ENCODE peak calls at places on chromosomes 5 and 9, in seven cellular contexts. A, T, E, G, B, J and F are unnamed samples.

GRCh38 chr9:104091708-104092107 is 2.4 kb upstream of the SMC2 start:
- DNase-seq in A (no peak), T (no peak), E (peak; percentile 21), G (peak; percentile 35), B (peak; percentile 16), J (no peak), F (no peak)

GRCh38 chr9:128610889-128611288 is 45.8 kb downstream of the DYNC2I2 start:
- DNase-seq in A (no peak), T (no peak), E (no peak), G (no peak), B (no peak), J (no peak), F (no peak)

GRCh38 chr9:133104718-133105460 is 16.2 kb downstream of the RALGDS start:
- DNase-seq in A (peak; percentile 13), T (no peak), E (no peak), G (no peak), B (no peak), J (no peak), F (no peak)

GRCh38 chr5:151079838-151080619 is 805 bp downstream of the TNIP1 start:
- DNase-seq in A (no peak), T (peak; percentile 54), E (no peak), G (peak; percentile 67), B (peak; percentile 73), J (no peak), F (peak; percentile 85)

GRCh38 chr5:40669606-40670005 is 10.1 kb upstream of the PTGER4 start:
- DNase-seq in A (no peak), T (no peak), E (no peak), G (no peak), B (no peak), J (no peak), F (no peak)

GRCh38 chr5:156647034-156647451 is 203.1 kb upstream of the PPP1R2B start:
- DNase-seq in A (no peak), T (no peak), E (no peak), G (no peak), B (peak; percentile 55), J (no peak), F (no peak)

GRCh38 chr9:2134391-2134790 is 119.2 kb downstream of the SMARCA2 start:
- DNase-seq in A (no peak), T (no peak), E (no peak), G (peak; percentile 38), B (peak; percentile 43), J (no peak), F (no peak)

GRCh38 chr5:115313632-115314031 is 17.2 kb upstream of the CCDC112 start:
- DNase-seq in A (no peak), T (no peak), E (no peak), G (no peak), B (no peak), J (no peak), F (no peak)

GRCh38 chr5:155150012-155150411 is 136.5 kb downstream of the KIF4B start:
- DNase-seq in A (no peak), T (no peak), E (no peak), G (no peak), B (no peak), J (no peak), F (no peak)

GRCh38 chr5:92991681-92992472 is 589.1 kb downstream of the NR2F1-AS1 start:
- DNase-seq in A (no peak), T (no peak), E (no peak), G (peak; percentile 25), B (peak; percentile 36), J (no peak), F (no peak)

GRCh38 chr5:154214236-154215106 is 23.9 kb downstream of the GALNT10 start:
- DNase-seq in A (no peak), T (peak; percentile 43), E (no peak), G (peak; percentile 58), B (peak; percentile 86), J (no peak), F (peak; percentile 92)

GRCh38 chr5:157971466-157972324 is 112.8 kb upstream of the CLINT1 start:
- DNase-seq in A (no peak), T (no peak), E (no peak), G (peak; percentile 45), B (no peak), J (no peak), F (no peak)

GRCh38 chr5:181170237-181170830 is 22.9 kb downstream of the OR2V2 start:
- DNase-seq in A (no peak), T (no peak), E (no peak), G (no peak), B (no peak), J (no peak), F (no peak)

GRCh38 chr5:126477281-126477680 is 54.1 kb downstream of the GRAMD2B start:
- DNase-seq in A (no peak), T (no peak), E (no peak), G (peak; percentile 43), B (peak; percentile 68), J (no peak), F (no peak)

GRCh38 chr5:74408150-74409043 is 232.1 kb downstream of the ENC1 start:
- DNase-seq in A (no peak), T (peak; percentile 16), E (no peak), G (peak; percentile 41), B (no peak), J (no peak), F (peak; percentile 66)

GRCh38 chr5:159337291-159337974 is 7.1 kb upstream of the IL12B start:
- DNase-seq in A (no peak), T (no peak), E (no peak), G (peak; percentile 59), B (peak; percentile 89), J (no peak), F (peak; percentile 73)

GRCh38 chr5:115184780-115185179 is 15.1 kb upstream of the TRIM36 start:
- DNase-seq in A (no peak), T (no peak), E (no peak), G (no peak), B (peak; percentile 73), J (no peak), F (no peak)

DNA sequence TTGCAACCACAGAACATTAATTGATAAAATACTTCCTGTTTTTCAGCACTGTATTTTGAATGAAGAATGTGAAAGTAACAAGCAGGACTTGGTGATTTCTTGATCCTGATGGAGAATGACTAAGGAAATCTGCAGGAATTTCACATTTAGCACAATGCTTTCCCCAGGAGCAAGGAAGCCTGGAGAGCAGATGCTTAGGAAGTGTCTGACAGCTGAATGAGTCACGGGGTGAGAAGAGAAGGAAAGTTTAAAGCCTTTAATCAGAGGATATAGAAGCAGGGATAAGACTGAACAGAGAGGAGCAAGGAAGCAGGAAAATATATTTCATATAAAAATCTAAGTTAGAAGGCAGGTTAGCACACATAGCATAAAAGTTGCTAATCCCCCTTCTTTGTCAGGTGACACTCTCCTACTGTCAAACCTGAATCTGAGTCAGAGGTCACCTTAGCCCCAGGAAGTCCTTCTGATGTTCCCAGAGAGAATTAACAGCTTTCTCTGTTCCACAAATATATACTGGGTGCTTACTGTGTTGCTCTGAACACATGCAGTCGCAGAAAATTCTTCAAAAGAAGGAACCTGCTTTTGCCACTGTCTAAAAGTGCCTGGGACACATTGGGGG is 59.7 kb downstream of the GNA14 start:
- DNase-seq in A (no peak), T (peak; percentile 42), E (peak; percentile 5), G (peak; percentile 92), B (peak; percentile 90), J (no peak), F (peak; percentile 90)
- H3K27ac ChIP-seq in A (no peak overlapping the region), T (peak overlapping the region; percentile 57), E (no peak overlapping the region), G (no peak overlapping the region), B (peak overlapping the region; percentile 53), J (no peak overlapping the region), F (no peak overlapping the region)

DNA sequence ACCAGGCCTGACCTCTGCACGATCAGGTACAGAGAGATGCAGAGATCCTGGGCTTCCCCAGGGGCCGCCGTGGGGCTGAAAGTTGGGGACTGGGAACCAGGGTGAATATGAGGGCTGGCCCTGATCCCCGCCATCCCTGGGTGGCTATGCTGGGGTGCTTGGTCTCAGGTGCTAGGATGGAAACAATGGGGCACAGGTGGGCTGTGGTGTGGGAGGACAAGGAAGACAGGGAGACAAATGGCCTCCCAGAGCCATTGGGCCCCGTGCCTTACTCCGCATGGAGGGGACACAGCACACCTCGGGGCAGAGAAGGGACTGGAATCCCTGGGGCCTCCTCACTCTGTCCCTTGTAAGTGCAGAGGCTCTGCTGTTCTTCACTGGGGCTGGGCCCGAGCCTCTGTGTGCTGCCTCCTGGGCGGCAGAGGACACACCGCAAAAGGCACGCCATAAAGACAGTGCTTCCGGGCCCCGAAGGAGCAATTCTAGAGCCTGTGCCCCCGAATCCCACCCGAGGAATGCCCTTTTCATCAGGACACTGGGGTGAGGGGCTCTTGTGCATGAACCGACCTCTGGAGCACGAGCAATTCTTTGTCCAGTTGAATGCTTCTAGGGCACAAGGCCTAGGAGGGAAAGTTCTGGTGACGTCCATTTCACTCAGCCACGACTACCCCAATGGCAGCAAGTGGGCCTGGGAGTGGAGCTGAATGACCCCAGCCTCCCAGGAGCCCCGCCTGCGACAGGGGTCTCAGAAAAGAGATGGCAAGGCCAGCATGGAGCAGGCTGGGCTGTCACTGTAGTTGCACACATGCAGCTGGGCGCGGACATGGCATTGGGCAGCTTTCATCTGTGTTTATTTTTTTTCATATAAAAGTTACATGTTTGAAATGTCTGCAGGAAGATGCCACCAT is 30.9 kb downstream of the PRRT1B start:
- DNase-seq in A (no peak), T (no peak), E (no peak), G (no peak), B (no peak), J (no peak), F (no peak)
- TF ChIP-seq CTCF in A (no peak), T (no peak), E (no peak), G (no peak), B (no peak), J (no peak), F (no peak)

GRCh38 chr5:129372025-129372424 is 88.1 kb upstream of the ADAMTS19 start:
- DNase-seq in A (no peak), T (no peak), E (no peak), G (no peak), B (no peak), J (no peak), F (no peak)

GRCh38 chr5:129379406-129379805 is 80.7 kb upstream of the ADAMTS19 start:
- DNase-seq in A (no peak), T (no peak), E (no peak), G (peak; percentile 40), B (peak; percentile 25), J (no peak), F (no peak)

GRCh38 chr5:129382921-129383672 is 77.0 kb upstream of the ADAMTS19 start:
- DNase-seq in A (no peak), T (no peak), E (no peak), G (peak; percentile 25), B (peak; percentile 8), J (no peak), F (no peak)

GRCh38 chr5:129378961-129379360 is 81.1 kb upstream of the ADAMTS19 start:
- DNase-seq in A (no peak), T (no peak), E (no peak), G (no peak), B (no peak), J (no peak), F (no peak)

GRCh38 chr5:129377504-129377903 is 82.6 kb upstream of the ADAMTS19 start:
- DNase-seq in A (no peak), T (no peak), E (peak; percentile 6), G (no peak), B (no peak), J (no peak), F (no peak)
- H3K27ac ChIP-seq in A (no peak overlapping the region), T (no peak overlapping the region), E (no peak overlapping the region), G (peak overlapping the region; percentile 72), B (no peak overlapping the region), J (no peak overlapping the region), F (no peak overlapping the region)

DNA sequence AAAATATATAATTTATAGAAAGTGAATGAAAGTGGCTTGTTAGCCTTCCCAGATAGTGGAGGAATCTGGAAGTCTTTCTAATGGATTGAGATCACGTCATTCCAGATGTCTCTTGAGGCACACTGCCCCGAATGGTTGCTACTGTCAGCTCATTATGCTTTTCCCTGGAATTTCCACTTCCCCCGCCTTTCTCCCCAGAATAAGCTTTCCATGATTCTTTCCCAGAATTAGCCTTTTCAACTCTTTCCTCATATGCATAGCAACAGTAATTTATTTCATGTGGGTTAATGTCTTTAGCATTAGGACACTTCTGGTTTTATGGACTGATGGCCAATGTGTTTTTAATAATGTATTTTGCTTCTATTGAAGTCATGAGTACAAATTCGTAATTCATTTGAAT is 81.5 kb downstream of the PALM2AKAP2 start:
- DNase-seq in A (no peak), T (no peak), E (no peak), G (peak; percentile 43), B (no peak), J (no peak), F (no peak)
- TF ChIP-seq CTCF in A (no peak), T (no peak), E (no peak), G (no peak), B (no peak), J (no peak), F (no peak)